ENCODE peak calls at places on chromosomes 5 and 9, in four cellular contexts. I, P, X and S are unnamed samples.

GRCh38 chr9:69637801-69638200 is 34.4 kb downstream of the APBA1 start:
- DNase-seq in I (peak), P (no peak), X (no peak), S (no peak)

GRCh38 chr9:136576269-136576626 is 30.4 kb upstream of the NOTCH1 start:
- DNase-seq in I (peak), P (no peak), X (peak), S (no peak)

GRCh38 chr5:177378884-177379883 is 5.0 kb upstream of the SLC34A1 start:
- DNase-seq in I (peak), P (no peak), X (no peak), S (no peak)

GRCh38 chr5:65072836-65073620 is 304.3 kb downstream of the CWC27 start:
- DNase-seq in I (no peak), P (no peak), X (no peak), S (no peak)

GRCh38 chr9:133910855-133911514 is 81.1 kb downstream of the VAV2 start:
- DNase-seq in I (no peak), P (no peak), X (no peak), S (no peak)

GRCh38 chr5:154194348-154195329 is 4.1 kb downstream of the GALNT10 start:
- DNase-seq in I (peak), P (no peak), X (no peak), S (no peak)

GRCh38 chr5:145787001-145787400 is 48.1 kb downstream of the PRELID2 start:
- DNase-seq in I (peak), P (no peak), X (no peak), S (no peak)

GRCh38 chr9:114501786-114502682 is 3.2 kb downstream of the WHRN start:
- DNase-seq in I (no peak), P (no peak), X (no peak), S (no peak)

GRCh38 chr5:138032572-138033274 is at the start of gene FAM13B:
- DNase-seq in I (peak), P (peak), X (peak), S (peak)

GRCh38 chr5:53411388-53411787 is 69.0 kb upstream of the FST start:
- DNase-seq in I (no peak), P (no peak), X (no peak), S (no peak)

GRCh38 chr9:93677641-93678136 is 101.3 kb downstream of the PHF2 start:
- DNase-seq in I (no peak), P (no peak), X (peak), S (peak)

GRCh38 chr5:72543365-72543764 is 36.2 kb upstream of the ZNF366 start:
- DNase-seq in I (peak), P (no peak), X (no peak), S (no peak)

GRCh38 chr9:109086221-109086620 is 33.5 kb downstream of the TMEM245 start:
- DNase-seq in I (no peak), P (no peak), X (no peak), S (no peak)

GRCh38 chr9:97889941-97890557 is 32.3 kb downstream of the TRMO start:
- DNase-seq in I (peak), P (peak), X (no peak), S (peak)

GRCh38 chr9:112054916-112055315 is 120.2 kb downstream of the SUSD1 start:
- DNase-seq in I (no peak), P (no peak), X (no peak), S (no peak)

GRCh38 chr9:106310782-106311181 is 552.2 kb upstream of the ZNF462 start:
- DNase-seq in I (no peak), P (no peak), X (no peak), S (no peak)

GRCh38 chr9:29588361-29588760 is 2015.1 kb upstream of the C9orf72 start:
- DNase-seq in I (no peak), P (no peak), X (no peak), S (no peak)